ENCODE peak calls at places on chromosomes 13 and 19, in four cellular contexts. One of them, this sample, is unnamed.

GRCh38 chr13:21670883-21671792 is at the start of gene FGF9:
- DNase-seq in K562: peak; percentile 78
- DNase-seq in HCT116: peak; percentile 75
- DNase-seq in HepG2: peak; percentile 31
- DNase-seq in this sample: no peak

GRCh38 chr19:46784262-46785053 is 3.9 kb downstream of the SLC1A5 start:
- DNase-seq in HepG2: peak; percentile 80
- DNase-seq in K562: peak; percentile 90
- DNase-seq in HCT116: peak; percentile 71
- DNase-seq in this sample: no peak

GRCh38 chr13:65090191-65090590 is 2139.9 kb downstream of the PCDH9 start:
- DNase-seq in K562: no peak
- DNase-seq in HepG2: no peak
- DNase-seq in HCT116: no peak
- DNase-seq in this sample: no peak

GRCh38 chr13:103133551-103133950 is 67.3 kb upstream of the SLC10A2 start:
- DNase-seq in HepG2: no peak
- DNase-seq in K562: no peak
- DNase-seq in HCT116: no peak
- DNase-seq in this sample: no peak

GRCh38 chr13:24642236-24642635 is 38.0 kb upstream of the ATP12A start:
- DNase-seq in HCT116: no peak
- DNase-seq in K562: no peak
- DNase-seq in HepG2: no peak
- DNase-seq in this sample: no peak

GRCh38 chr19:28823338-28823961 is 389.5 kb downstream of the UQCRFS1 start:
- DNase-seq in HepG2: no peak
- DNase-seq in K562: no peak
- DNase-seq in HCT116: no peak
- DNase-seq in this sample: no peak

GRCh38 chr19:47778954-47779351 is 450 bp downstream of the SELENOW start:
- DNase-seq in K562: peak; percentile 49
- DNase-seq in HCT116: no peak
- DNase-seq in HepG2: no peak
- DNase-seq in this sample: no peak

GRCh38 chr13:49300716-49301589 is 53.2 kb downstream of the CDADC1 start:
- DNase-seq in HepG2: peak; percentile 77
- DNase-seq in K562: peak; percentile 69
- DNase-seq in HCT116: peak; percentile 42
- DNase-seq in this sample: peak; percentile 36

GRCh38 chr13:39052944-39053343 is 14.7 kb downstream of the NHLRC3 start:
- DNase-seq in HCT116: no peak
- DNase-seq in HepG2: no peak
- DNase-seq in K562: no peak
- DNase-seq in this sample: no peak

GRCh38 chr13:44142911-44143665 is 230.5 kb upstream of the SERP2 start:
- DNase-seq in K562: peak; percentile 61
- DNase-seq in HCT116: peak; percentile 47
- DNase-seq in HepG2: no peak
- DNase-seq in this sample: no peak

GRCh38 chr13:20258208-20258962 is 26.3 kb upstream of the GJB6 start:
- DNase-seq in HepG2: no peak
- DNase-seq in HCT116: no peak
- DNase-seq in K562: no peak
- DNase-seq in this sample: no peak
- TF ChIP-seq TCF7L2 in HepG2: no peak
- TF ChIP-seq TCF7L2 in HCT116: no peak
- TF ChIP-seq TCF7L2 in K562: no peak
- TF ChIP-seq TCF7L2 in this sample: no peak

DNA sequence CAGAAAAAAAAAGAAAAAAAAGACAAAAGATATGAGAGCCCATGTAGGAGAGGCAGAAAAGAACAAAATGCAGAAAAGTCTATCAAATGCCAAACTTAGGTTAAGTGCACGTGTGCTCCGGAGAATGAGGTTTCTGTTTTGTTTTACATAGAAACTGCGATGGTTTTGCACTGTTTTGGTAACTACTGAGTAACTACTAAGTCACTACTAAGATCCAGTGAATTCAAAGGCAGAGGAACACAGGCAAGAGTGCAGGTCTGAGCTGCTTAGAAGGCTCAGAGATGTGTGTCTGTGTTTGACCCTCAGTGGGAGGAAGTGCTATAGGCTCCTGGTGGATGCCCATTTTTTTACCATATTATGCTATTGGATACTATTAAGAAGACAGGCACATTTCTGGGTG is 299.3 kb downstream of the NDFIP2 start:
- DNase-seq in HepG2: no peak
- DNase-seq in HCT116: no peak
- DNase-seq in K562: no peak
- DNase-seq in this sample: no peak
- TF ChIP-seq TCF7L2 in HepG2: no peak
- TF ChIP-seq TCF7L2 in HCT116: no peak
- TF ChIP-seq TCF7L2 in K562: no peak
- TF ChIP-seq TCF7L2 in this sample: no peak

GRCh38 chr19:50392759-50393158 is 8.6 kb downstream of the POLD1 start:
- DNase-seq in HepG2: no peak
- DNase-seq in HCT116: no peak
- DNase-seq in K562: no peak
- DNase-seq in this sample: no peak
- TF ChIP-seq TCF7L2 in HepG2: no peak
- TF ChIP-seq TCF7L2 in HCT116: no peak
- TF ChIP-seq TCF7L2 in K562: no peak
- TF ChIP-seq TCF7L2 in this sample: no peak

DNA sequence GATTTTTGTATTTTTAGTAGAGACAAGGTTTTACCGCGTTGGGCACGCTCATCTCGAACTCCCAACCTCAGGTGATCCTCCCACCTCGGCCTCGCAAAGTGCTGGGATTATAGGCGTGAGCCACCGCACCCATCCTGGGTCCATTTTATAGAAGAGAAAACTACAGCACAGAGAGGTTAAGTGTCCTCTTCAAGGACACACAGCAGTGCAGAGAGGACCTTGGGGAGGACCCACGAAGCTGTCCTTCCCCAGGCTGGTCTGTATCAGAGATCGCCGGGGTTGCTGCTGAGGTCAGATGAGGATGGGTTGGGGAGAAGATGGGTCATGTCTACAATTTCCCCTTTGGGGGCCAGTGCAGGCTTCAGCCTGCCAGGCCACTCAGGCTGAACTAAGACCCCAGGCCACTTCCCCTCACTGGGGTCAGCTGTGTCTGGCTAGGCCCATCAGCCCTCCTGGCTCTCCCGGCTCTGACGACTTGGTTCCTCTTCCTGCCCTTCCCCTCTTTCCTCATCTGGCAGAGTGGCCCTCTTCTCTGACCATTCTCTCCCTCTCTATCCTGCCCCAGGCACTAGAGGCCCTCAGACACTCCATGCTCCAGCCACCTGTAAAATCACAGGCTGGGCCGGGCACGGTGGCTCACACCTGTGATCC is 9.6 kb downstream of the MYO1F start:
- DNase-seq in HCT116: no peak
- DNase-seq in HepG2: no peak
- DNase-seq in K562: no peak
- DNase-seq in this sample: no peak
- TF ChIP-seq TCF7L2 in HCT116: no peak
- TF ChIP-seq TCF7L2 in HepG2: no peak
- TF ChIP-seq TCF7L2 in K562: no peak
- TF ChIP-seq TCF7L2 in this sample: no peak

DNA sequence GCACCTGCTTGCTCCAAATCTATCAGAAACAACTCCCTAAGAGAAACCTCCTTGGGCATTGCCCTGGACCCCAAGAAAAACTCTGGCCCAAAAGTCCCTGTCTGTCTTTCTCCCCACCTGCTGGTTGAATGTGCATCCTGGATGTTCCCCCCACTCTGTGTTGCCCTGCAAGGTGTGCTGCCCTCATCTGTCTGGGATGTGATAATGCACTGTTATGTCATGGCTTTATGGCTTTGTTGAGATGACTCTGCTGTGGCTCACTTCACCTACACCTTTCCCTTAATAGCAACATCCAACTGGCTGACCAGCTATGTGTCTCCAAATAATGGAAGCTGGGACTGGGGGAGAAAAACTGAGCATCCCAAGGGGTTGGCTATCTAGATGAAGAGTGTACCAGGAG is 2.6 kb downstream of the ZNF20 start:
- DNase-seq in HCT116: no peak
- DNase-seq in K562: no peak
- DNase-seq in HepG2: peak; percentile 67
- DNase-seq in this sample: no peak
- TF ChIP-seq TCF7L2 in HCT116: no peak
- TF ChIP-seq TCF7L2 in K562: no peak
- TF ChIP-seq TCF7L2 in HepG2: no peak
- TF ChIP-seq TCF7L2 in this sample: no peak

DNA sequence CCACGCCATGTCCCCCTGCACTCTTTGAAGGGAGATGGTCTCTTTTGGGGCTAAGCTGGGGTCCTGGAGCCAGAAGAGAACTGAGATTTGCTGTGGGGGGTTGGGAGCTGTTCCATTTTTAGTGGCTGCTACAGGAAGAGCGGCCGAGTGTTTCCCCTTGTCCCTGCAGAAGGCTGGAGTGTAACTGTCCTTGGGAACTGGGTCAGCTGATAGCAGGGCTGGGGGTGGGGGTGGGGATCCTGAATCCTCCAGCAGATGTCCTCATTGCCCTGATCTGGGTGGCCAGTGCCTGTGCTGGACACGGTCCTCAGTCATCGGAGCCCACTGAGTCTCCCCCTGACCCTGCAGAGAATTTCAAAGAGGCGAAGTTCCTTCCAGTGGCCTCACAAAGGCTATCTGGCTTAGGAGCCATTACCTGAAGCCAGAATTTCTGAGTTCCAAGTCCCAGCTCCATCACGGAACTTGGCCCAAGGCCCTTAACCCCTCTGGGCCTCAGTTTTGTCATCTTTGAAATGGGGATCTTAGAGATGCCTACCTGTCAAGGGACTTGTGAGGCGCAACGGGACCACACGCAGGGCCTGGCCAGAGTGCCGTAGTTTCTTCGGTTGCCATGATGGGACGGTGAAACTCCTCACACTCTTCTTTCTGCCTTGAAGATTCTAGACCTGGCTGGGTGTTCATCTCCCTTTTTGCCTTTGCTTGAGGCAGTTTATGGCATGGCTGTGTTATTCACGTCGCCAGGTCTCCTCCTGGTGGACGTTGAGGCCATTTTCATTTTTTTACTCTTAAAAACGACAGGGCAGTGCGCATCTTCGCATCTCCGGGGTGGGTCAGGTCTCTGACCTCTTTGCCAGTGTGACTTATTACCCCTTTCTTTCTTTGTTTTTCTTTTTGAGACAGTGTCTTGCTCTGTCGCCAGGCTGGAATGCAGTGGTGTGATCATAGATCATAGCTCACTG is 51.9 kb downstream of the DNM2 start:
- DNase-seq in K562: peak; percentile 51
- DNase-seq in HCT116: no peak
- DNase-seq in HepG2: peak; percentile 76
- DNase-seq in this sample: no peak
- TF ChIP-seq TCF7L2 in K562: no peak
- TF ChIP-seq TCF7L2 in HCT116: no peak
- TF ChIP-seq TCF7L2 in HepG2: no peak
- TF ChIP-seq TCF7L2 in this sample: no peak

GRCh38 chr19:42436006-42436405 is 6.7 kb downstream of the CXCL17 start:
- DNase-seq in HepG2: peak; percentile 42
- DNase-seq in K562: no peak
- DNase-seq in HCT116: no peak
- DNase-seq in this sample: no peak

GRCh38 chr19:42428676-42429075 is 1.5 kb upstream of the LIPE start:
- DNase-seq in K562: no peak
- DNase-seq in HCT116: no peak
- DNase-seq in HepG2: no peak
- DNase-seq in this sample: no peak

GRCh38 chr19:42431486-42431885 is 4.3 kb upstream of the LIPE start:
- DNase-seq in HCT116: no peak
- DNase-seq in HepG2: no peak
- DNase-seq in K562: no peak
- DNase-seq in this sample: no peak

GRCh38 chr19:42435316-42435715 is 7.4 kb downstream of the CXCL17 start:
- DNase-seq in HepG2: no peak
- DNase-seq in HCT116: no peak
- DNase-seq in K562: no peak
- DNase-seq in this sample: no peak

DNA sequence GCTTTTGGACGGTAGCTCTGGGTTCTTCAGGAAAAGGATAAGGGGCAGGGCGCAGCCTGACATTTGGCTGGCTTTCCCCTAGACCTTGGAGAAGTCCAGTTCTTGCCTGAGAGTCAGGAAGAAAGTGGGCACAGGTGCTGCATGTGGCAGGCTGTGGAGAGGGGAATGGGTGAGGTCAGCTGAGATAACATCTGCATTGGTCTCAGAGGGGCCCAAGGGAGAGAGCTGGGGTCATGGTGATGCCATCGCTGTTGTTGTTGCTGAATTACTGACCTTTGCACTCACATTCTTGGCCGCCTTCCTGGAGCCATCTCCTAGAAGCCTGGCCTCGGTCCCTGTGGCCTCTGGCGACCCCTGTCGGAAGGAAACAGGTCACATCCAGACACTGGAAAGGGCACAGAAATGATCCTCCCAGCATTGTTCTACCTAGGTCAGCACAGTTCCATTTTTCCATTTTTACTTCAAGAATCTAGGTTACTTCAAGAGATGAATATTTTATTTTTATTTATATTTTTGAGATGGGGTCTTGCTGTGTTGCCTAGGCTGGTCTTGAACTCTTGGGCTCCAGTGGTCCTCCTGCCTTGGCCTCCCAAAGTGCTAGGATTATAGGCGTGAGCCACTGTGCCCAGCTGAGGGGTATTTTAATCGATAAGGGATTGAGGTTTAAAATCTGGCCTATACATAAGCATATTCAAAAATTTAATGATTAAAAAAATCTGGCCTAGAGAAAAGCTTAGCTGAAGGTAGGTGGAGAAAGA is 6.5 kb upstream of the LIPE start:
- DNase-seq in HCT116: no peak
- DNase-seq in HepG2: peak; percentile 95
- DNase-seq in K562: peak; percentile 72
- DNase-seq in this sample: no peak
- TF ChIP-seq TCF7L2 in HCT116: no peak
- TF ChIP-seq TCF7L2 in HepG2: no peak
- TF ChIP-seq TCF7L2 in K562: no peak
- TF ChIP-seq TCF7L2 in this sample: no peak

GRCh38 chr19:49639401-49640112 is 386 bp downstream of the RRAS start:
- DNase-seq in HepG2: no peak
- DNase-seq in K562: no peak
- DNase-seq in HCT116: no peak
- DNase-seq in this sample: no peak
- TF ChIP-seq TCF7L2 in HepG2: no peak
- TF ChIP-seq TCF7L2 in K562: no peak
- TF ChIP-seq TCF7L2 in HCT116: no peak
- TF ChIP-seq TCF7L2 in this sample: no peak